ENCODE peak calls at places on chromosomes 12 and 14, in seven cellular contexts. K is body of pancreas; E is CD8-positive, alpha-beta memory T cell; D is H9; Y is uterus; M is lung; F is heart right ventricle. V is an unnamed sample. For H3K4me1, the result is how much of the 10 kb centered on the place peaks cover.

GRCh38 chr12:40137252-40137651 is 31.4 kb upstream of the SLC2A13 start:
- DNase-seq in K (no peak), E (no peak), D (no peak), Y (no peak), M (no peak), F (no peak), V (no peak)

GRCh38 chr14:64294672-64295413 is 672 bp upstream of the ESR2 start:
- DNase-seq in K (peak), E (peak), D (peak), Y (peak), M (peak), F (peak), V (peak)

GRCh38 chr12:95548539-95549391 is 2.5 kb downstream of the USP44 start:
- DNase-seq in K (peak), E (peak), D (peak), Y (peak), M (peak), F (peak), V (peak)

GRCh38 chr12:32568241-32568640 is 110.9 kb upstream of the DNM1L start:
- DNase-seq in K (no peak), E (no peak), D (no peak), Y (no peak), M (no peak), F (no peak), V (no peak)

GRCh38 chr12:30698346-30698745 is 2.7 kb upstream of the IPO8 start:
- DNase-seq in K (no peak), E (no peak), D (no peak), Y (no peak), M (no peak), F (no peak), V (no peak)

GRCh38 chr14:91067186-91067585 is 6.7 kb upstream of the RPS6KA5 start:
- DNase-seq in K (no peak), E (no peak), D (no peak), Y (no peak), M (no peak), F (no peak), V (peak)

GRCh38 chr12:13075114-13075471 is 28.4 kb downstream of the GSG1 start:
- DNase-seq in K (no peak), E (no peak), D (no peak), Y (no peak), M (no peak), F (no peak), V (no peak)

GRCh38 chr12:62210422-62210821 is 49.8 kb upstream of the USP15 start:
- DNase-seq in K (peak), E (no peak), D (peak), Y (no peak), M (no peak), F (no peak), V (peak)

GRCh38 chr12:83827860-83828259 is 1084.7 kb downstream of the SLC6A15 start:
- DNase-seq in K (no peak), E (no peak), D (peak), Y (no peak), M (no peak), F (no peak), V (no peak)

GRCh38 chr12:131530041-131530332 is 180.9 kb upstream of the SFSWAP start:
- DNase-seq in K (no peak), E (no peak), D (no peak), Y (no peak), M (no peak), F (no peak), V (no peak)

GRCh38 chr12:105644770-105645169 is 314.3 kb downstream of the C12orf75 start:
- DNase-seq in K (no peak), E (no peak), D (no peak), Y (no peak), M (no peak), F (no peak), V (no peak)

GRCh38 chr12:11958216-11959091 is 112.3 kb upstream of the BCL2L14 start:
- DNase-seq in K (no peak), E (no peak), D (no peak), Y (no peak), M (no peak), F (no peak), V (no peak)

GRCh38 chr12:109047081-109047805 is 5.1 kb upstream of the USP30 start:
- DNase-seq in K (no peak), E (no peak), D (no peak), Y (no peak), M (no peak), F (no peak), V (no peak)

GRCh38 chr12:124514145-124514995 is 53.0 kb downstream of the NCOR2 start:
- DNase-seq in K (no peak), E (no peak), D (no peak), Y (no peak), M (no peak), F (no peak), V (no peak)

GRCh38 chr14:22427771-22428228 is 161.2 kb downstream of the DAD1 start:
- DNase-seq in K (peak), E (no peak), D (no peak), Y (peak), M (peak), F (no peak), V (no peak)

GRCh38 chr14:30389901-30390394 is 169.0 kb upstream of the G2E3 start:
- DNase-seq in K (no peak), E (no peak), D (no peak), Y (no peak), M (no peak), F (no peak), V (no peak)

GRCh38 chr14:31994391-31995033 is 82.6 kb upstream of the ARHGAP5 start:
- DNase-seq in K (no peak), E (no peak), D (no peak), Y (no peak), M (no peak), F (no peak), V (no peak)

GRCh38 chr14:68664225-68664681 is 128.6 kb downstream of the ZFP36L1 start:
- DNase-seq in K (no peak), E (no peak), D (no peak), Y (no peak), M (no peak), F (no peak), V (no peak)

GRCh38 chr12:94272280-94272679 is 123.9 kb downstream of the PLXNC1 start:
- DNase-seq in K (no peak), E (no peak), D (no peak), Y (no peak), M (no peak), F (no peak), V (no peak)
- H3K4me1 ChIP-seq in K (under half), E (under half), D (under half), Y (under half), M (under half), F (under half), V (under half)

GRCh38 chr12:779745-780734 is 27.7 kb downstream of the WNK1 start:
- DNase-seq in K (no peak), E (no peak), D (no peak), Y (no peak), M (no peak), F (no peak), V (no peak)

GRCh38 chr12:774051-774614 is 21.8 kb downstream of the WNK1 start:
- DNase-seq in K (no peak), E (no peak), D (no peak), Y (no peak), M (no peak), F (no peak), V (no peak)

GRCh38 chr12:780750-781379 is 28.5 kb downstream of the WNK1 start:
- DNase-seq in K (no peak), E (no peak), D (no peak), Y (no peak), M (no peak), F (no peak), V (no peak)

GRCh38 chr12:778615-779014 is 26.2 kb downstream of the WNK1 start:
- DNase-seq in K (no peak), E (no peak), D (no peak), Y (no peak), M (no peak), F (no peak), V (no peak)

DNA sequence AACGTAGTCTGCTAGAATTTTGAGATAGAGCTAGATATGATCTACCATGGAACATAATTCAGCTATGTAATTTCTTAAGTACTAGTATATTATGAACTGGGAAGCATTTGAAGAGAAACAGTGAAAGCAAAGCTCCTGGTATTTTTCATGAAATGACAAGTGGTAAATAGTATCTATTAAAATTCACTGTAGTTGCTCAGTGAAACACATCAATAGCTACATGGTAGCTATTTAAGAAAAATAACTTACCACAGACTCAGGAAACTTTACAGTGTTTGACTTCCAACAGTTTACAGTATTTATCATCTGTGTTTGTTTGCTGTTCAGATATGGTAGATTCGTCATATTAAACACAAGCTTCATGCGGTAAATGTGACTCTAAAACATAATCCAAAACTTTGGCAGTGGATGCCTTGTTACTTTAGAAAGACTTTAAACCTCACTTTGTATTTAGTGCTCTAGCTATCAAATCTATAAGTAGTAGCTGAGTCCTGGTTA is 25.2 kb downstream of the WNK1 start:
- DNase-seq in K (no peak), E (no peak), D (no peak), Y (no peak), M (no peak), F (no peak), V (no peak)
- H3K4me1 ChIP-seq in K (under half), E (half or more), D (under half), Y (under half), M (under half), F (half or more), V (half or more)

DNA sequence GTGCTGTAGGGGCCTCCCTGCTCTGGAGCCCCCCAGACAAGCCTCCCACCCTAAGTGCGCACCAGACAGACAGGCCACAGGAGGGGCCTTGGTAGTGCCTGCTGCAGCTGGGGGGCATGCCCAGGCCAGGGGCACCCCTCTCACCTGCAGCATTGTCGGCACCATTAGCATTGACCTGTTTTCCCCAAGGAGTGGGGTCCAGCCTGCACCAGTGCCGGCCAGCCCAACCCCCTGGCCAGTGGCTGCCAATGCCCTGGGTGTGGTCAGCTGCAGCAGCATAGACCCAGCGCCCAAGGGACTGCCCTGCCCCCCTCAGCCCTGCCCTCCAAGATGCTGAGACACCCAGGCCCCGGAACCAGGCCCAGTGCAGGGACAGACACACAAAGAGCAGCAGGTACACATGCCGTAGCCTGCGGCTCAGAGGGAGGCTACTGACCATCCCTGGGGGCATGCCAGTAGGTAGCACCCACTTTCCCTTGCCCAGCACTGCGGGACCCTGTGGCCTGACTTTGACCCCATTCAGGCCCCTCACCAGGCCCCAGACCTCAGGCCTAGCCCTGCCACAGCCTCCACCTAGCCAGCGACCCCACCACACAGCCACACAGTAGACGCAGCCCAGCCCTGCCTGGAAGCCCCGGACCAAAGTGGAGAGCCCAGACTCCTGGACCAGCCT is 1.0 kb downstream of the AHNAK2 start:
- DNase-seq in K (no peak), E (no peak), D (no peak), Y (no peak), M (no peak), F (no peak), V (no peak)
- H3K4me1 ChIP-seq in K (half or more), E (under half), D (under half), Y (under half), M (under half), F (half or more), V (under half)

DNA sequence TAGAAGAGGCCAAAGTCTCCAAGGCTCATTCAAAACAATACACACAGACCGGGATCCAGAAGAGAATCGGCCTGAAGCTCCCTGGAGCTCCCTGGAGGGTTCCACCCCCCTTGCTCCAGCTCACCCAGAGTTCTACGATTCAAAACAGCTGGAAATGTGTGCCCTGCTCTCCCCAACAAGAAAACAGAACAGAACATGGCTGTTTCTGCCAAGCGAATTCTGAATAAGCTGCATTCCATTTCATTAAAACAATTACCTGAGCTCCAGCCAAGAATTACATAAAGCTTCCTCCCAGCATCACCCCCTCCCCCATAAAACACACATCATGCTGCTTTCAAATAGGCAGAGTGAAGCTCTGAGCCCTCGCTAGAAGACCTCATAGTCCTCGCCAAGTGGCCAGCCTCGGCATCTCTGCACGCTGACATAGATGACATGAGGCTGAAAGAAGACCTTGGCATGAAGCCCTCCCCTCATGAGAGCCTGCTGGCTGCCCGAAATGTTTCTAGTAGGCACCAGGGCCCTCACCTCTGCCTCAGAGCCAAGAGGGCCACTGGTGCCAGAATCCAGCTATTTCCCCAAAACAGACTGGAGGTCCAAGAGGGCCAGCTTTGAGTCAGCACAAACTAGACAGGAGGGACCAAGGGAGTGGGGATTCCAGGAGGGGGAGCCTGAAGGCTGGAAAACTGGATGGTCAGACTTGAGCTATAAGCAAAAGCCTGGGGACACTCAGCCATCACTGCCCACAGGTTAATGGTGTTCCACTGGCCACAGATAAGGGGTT is 8.3 kb downstream of the PXN start:
- DNase-seq in K (peak), E (no peak), D (peak), Y (peak), M (no peak), F (peak), V (no peak)
- H3K4me1 ChIP-seq in K (half or more), E (half or more), D (under half), Y (under half), M (under half), F (half or more), V (half or more)

GRCh38 chr14:93049867-93050331 is 65.8 kb downstream of the ITPK1 start:
- DNase-seq in K (no peak), E (no peak), D (no peak), Y (no peak), M (no peak), F (no peak), V (no peak)
- H3K4me1 ChIP-seq in K (under half), E (under half), D (under half), Y (under half), M (under half), F (half or more), V (under half)

GRCh38 chr12:122097641-122098364 is 19.2 kb downstream of the MLXIP start:
- DNase-seq in K (peak), E (no peak), D (no peak), Y (no peak), M (peak), F (peak), V (no peak)

GRCh38 chr12:122102331-122102730 is 23.8 kb downstream of the MLXIP start:
- DNase-seq in K (peak), E (no peak), D (no peak), Y (no peak), M (no peak), F (no peak), V (no peak)

GRCh38 chr12:122099280-122099749 is 20.8 kb downstream of the MLXIP start:
- DNase-seq in K (no peak), E (no peak), D (no peak), Y (no peak), M (no peak), F (no peak), V (no peak)

GRCh38 chr12:122099856-122100255 is 21.3 kb downstream of the MLXIP start:
- DNase-seq in K (no peak), E (no peak), D (no peak), Y (no peak), M (no peak), F (no peak), V (peak)

DNA sequence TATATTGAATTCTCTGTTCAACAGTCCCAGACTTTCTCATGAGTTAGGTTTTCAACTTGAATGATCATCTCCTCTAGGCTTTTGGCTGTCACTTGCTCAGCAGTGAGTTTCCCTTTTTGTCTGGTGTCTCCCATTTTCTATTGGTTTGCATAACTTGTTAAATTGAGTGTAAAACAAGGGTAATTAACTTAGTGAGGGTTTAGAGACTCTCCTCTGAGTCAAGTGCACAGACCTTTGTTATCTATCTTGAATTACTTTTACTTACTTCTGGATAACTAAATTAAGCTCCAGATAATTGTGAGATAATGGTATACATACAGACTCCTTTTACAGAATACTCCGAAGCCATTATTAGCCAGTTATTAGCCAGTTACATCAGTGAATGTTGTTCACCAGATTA is 22.0 kb downstream of the MLXIP start:
- DNase-seq in K (no peak), E (no peak), D (no peak), Y (no peak), M (no peak), F (no peak), V (no peak)
- H3K4me1 ChIP-seq in K (half or more), E (half or more), D (under half), Y (under half), M (under half), F (half or more), V (half or more)

GRCh38 chr14:99212199-99212598 is 59.8 kb downstream of the BCL11B start:
- DNase-seq in K (no peak), E (no peak), D (no peak), Y (no peak), M (no peak), F (no peak), V (no peak)

GRCh38 chr14:99213101-99213500 is 58.9 kb downstream of the BCL11B start:
- DNase-seq in K (no peak), E (no peak), D (no peak), Y (no peak), M (no peak), F (no peak), V (no peak)

GRCh38 chr14:99210333-99210732 is 61.7 kb downstream of the BCL11B start:
- DNase-seq in K (no peak), E (no peak), D (no peak), Y (no peak), M (no peak), F (no peak), V (no peak)

GRCh38 chr14:99212646-99213045 is 59.4 kb downstream of the BCL11B start:
- DNase-seq in K (no peak), E (no peak), D (no peak), Y (no peak), M (no peak), F (no peak), V (no peak)

GRCh38 chr14:99211410-99211809 is 60.6 kb downstream of the BCL11B start:
- DNase-seq in K (no peak), E (no peak), D (no peak), Y (no peak), M (no peak), F (no peak), V (no peak)
- H3K4me1 ChIP-seq in K (under half), E (half or more), D (under half), Y (under half), M (under half), F (under half), V (half or more)

V was measured in CD4-positive, alpha-beta memory T cell.